ENCODE peak calls at places on chromosomes 13 and 19, in four cellular contexts. L is fibroblast of the aortic adventitia, J is fibroblast of mammary gland, G is ACHN. B is an unnamed sample.

GRCh38 chr19:3137139-3137538 is 1.3 kb downstream of the GNA15 start:
- DNase-seq in L (peak), J (no peak), G (no peak), B (no peak)

GRCh38 chr19:17333611-17334413 is 843 bp downstream of the ANO8 start:
- DNase-seq in L (peak), J (peak), G (peak), B (peak)

GRCh38 chr19:37669336-37669963 is 14.2 kb upstream of the ZFP30 start:
- DNase-seq in L (no peak), J (peak), G (no peak), B (no peak)

GRCh38 chr13:99207511-99207910 is 6.9 kb downstream of the UBAC2 start:
- DNase-seq in L (no peak), J (no peak), G (no peak), B (no peak)

GRCh38 chr19:47227347-47228167 is 3.4 kb downstream of the BBC3 start:
- DNase-seq in L (peak), J (peak), G (peak), B (no peak)

GRCh38 chr13:46303743-46304385 is 83.2 kb downstream of the RUBCNL start:
- DNase-seq in L (no peak), J (no peak), G (no peak), B (no peak)

GRCh38 chr19:15210323-15210774 is 9.6 kb upstream of the NOTCH3 start:
- DNase-seq in L (peak), J (peak), G (no peak), B (no peak)

GRCh38 chr13:54029226-54029625 is 1000.6 kb downstream of the OLFM4 start:
- DNase-seq in L (no peak), J (no peak), G (peak), B (peak)

GRCh38 chr13:77728265-77728966 is 30.9 kb downstream of the SLAIN1 start:
- DNase-seq in L (no peak), J (no peak), G (no peak), B (no peak)

GRCh38 chr19:3292958-3293529 is 68.6 kb downstream of the CELF5 start:
- DNase-seq in L (no peak), J (no peak), G (no peak), B (no peak)

GRCh38 chr19:35717665-35718344 is at the start of gene KMT2B:
- DNase-seq in L (no peak), J (no peak), G (peak), B (no peak)

GRCh38 chr19:29842471-29843179 is 30.8 kb downstream of the CCNE1 start:
- DNase-seq in L (no peak), J (no peak), G (no peak), B (no peak)

B was measured in SK-N-MC.